ENCODE peak calls at places on chromosomes 5 and 9, in seven cellular contexts. L is HCT116; O is globus pallidus; Z is H1; Y is NCI-H460; F is GM04504; P is activated naive CD8-positive, alpha-beta T cell treated with anti-CD3 and anti-CD28 coated beads, Interleukin-2, amount 50 U/mL, for 24 hours. H is an unnamed sample.

GRCh38 chr5:164708831-164709230 is 1203.4 kb downstream of the MAT2B start:
- DNase-seq in L (no peak), O (no peak), Z (no peak), Y (no peak), F (no peak), P (no peak), H (no peak)

GRCh38 chr9:134662143-134662876 is 20.7 kb downstream of the COL5A1 start:
- DNase-seq in L (no peak), O (no peak), Z (no peak), Y (no peak), F (peak; percentile 93), P (no peak), H (no peak)

GRCh38 chr9:74783408-74783807 is 104.3 kb downstream of the TRPM6 start:
- DNase-seq in L (no peak), O (no peak), Z (no peak), Y (no peak), F (no peak), P (no peak), H (no peak)

GRCh38 chr9:98380065-98380681 is 124.7 kb upstream of the TBC1D2 start:
- DNase-seq in L (no peak), O (no peak), Z (peak; percentile 7), Y (peak; percentile 92), F (no peak), P (no peak), H (no peak)

GRCh38 chr9:33172256-33172678 is 5.1 kb upstream of the B4GALT1 start:
- DNase-seq in L (no peak), O (no peak), Z (no peak), Y (no peak), F (no peak), P (no peak), H (no peak)

GRCh38 chr9:101119206-101119819 is 90.8 kb downstream of the PLPPR1 start:
- DNase-seq in L (peak; percentile 28), O (peak; percentile 75), Z (no peak), Y (peak; percentile 53), F (peak; percentile 1), P (peak; percentile 29), H (peak; percentile 49)

GRCh38 chr5:126253406-126253805 is 169.8 kb upstream of the GRAMD2B start:
- DNase-seq in L (no peak), O (peak; percentile 7), Z (no peak), Y (no peak), F (no peak), P (no peak), H (no peak)

GRCh38 chr5:113340537-113340936 is 94.3 kb downstream of the TSSK1B start:
- DNase-seq in L (no peak), O (no peak), Z (no peak), Y (no peak), F (no peak), P (no peak), H (no peak)

GRCh38 chr9:1051286-1052118 is 1.3 kb downstream of the DMRT2 start:
- DNase-seq in L (no peak), O (peak; percentile 82), Z (no peak), Y (peak; percentile 6), F (no peak), P (no peak), H (peak; percentile 3)

GRCh38 chr5:37836173-37837100 is 3.4 kb downstream of the GDNF start:
- DNase-seq in L (no peak), O (peak; percentile 32), Z (no peak), Y (no peak), F (no peak), P (no peak), H (no peak)

GRCh38 chr5:128121679-128122078 is 38.1 kb downstream of the SLC12A2 start:
- DNase-seq in L (peak; percentile 3), O (no peak), Z (no peak), Y (no peak), F (no peak), P (no peak), H (no peak)

GRCh38 chr9:105138306-105138801 is 106.1 kb upstream of the SLC44A1 start:
- DNase-seq in L (no peak), O (peak; percentile 35), Z (peak; percentile 82), Y (no peak), F (no peak), P (no peak), H (no peak)

GRCh38 chr5:9344751-9345240 is 201.1 kb downstream of the SEMA5A start:
- DNase-seq in L (no peak), O (no peak), Z (no peak), Y (no peak), F (no peak), P (no peak), H (peak; percentile 4)

GRCh38 chr5:54257366-54258118 is 52.8 kb downstream of the ARL15 start:
- DNase-seq in L (no peak), O (no peak), Z (no peak), Y (no peak), F (no peak), P (no peak), H (peak; percentile 96)

GRCh38 chr5:160921714-160922285 is 69.8 kb upstream of the ATP10B start:
- DNase-seq in L (no peak), O (no peak), Z (no peak), Y (no peak), F (no peak), P (no peak), H (no peak)

GRCh38 chr5:83277953-83278352 is 193.6 kb upstream of the VCAN start:
- DNase-seq in L (no peak), O (no peak), Z (no peak), Y (no peak), F (no peak), P (no peak), H (no peak)

GRCh38 chr9:104743377-104743985 is 4.0 kb upstream of the NIPSNAP3A start:
- DNase-seq in L (peak; percentile 51), O (peak; percentile 66), Z (no peak), Y (peak; percentile 68), F (no peak), P (no peak), H (peak; percentile 83)

GRCh38 chr5:86175224-86175623 is 442.5 kb upstream of the COX7C start:
- DNase-seq in L (no peak), O (no peak), Z (no peak), Y (no peak), F (no peak), P (no peak), H (peak; percentile 44)